ENCODE peak calls at places on chromosome 17, in four cellular contexts. One of them, this sample, is unnamed.
A peak's percentile ranks its signal among the peaks of the same experiment; 100 is the strongest.

GRCh38 chr17:32206816-32207215 is 58.8 kb upstream of the RHBDL3 start:
- DNase-seq in stimulated activated naive CD8-positive, alpha-beta T cell treated with anti-CD3 and anti-CD28 coated beads, Interleukin-15, Interleukin-2, amounts not matched to agents 100 U/mL and 50 U/mL, for 24 hours: no peak
- DNase-seq in stimulated activated CD8-positive, alpha-beta memory T cell treated with anti-CD3 and anti-CD28 coated beads, Interleukin-4, amount 100 ng/mL, for 1 hour: no peak
- DNase-seq in NCI-H187: no peak
- DNase-seq in this sample: no peak

GRCh38 chr17:31581022-31581483 is 189.6 kb downstream of the RAB11FIP4 start:
- DNase-seq in NCI-H187: no peak
- DNase-seq in stimulated activated naive CD8-positive, alpha-beta T cell treated with anti-CD3 and anti-CD28 coated beads, Interleukin-15, Interleukin-2, amounts not matched to agents 100 U/mL and 50 U/mL, for 24 hours: no peak
- DNase-seq in stimulated activated CD8-positive, alpha-beta memory T cell treated with anti-CD3 and anti-CD28 coated beads, Interleukin-4, amount 100 ng/mL, for 1 hour: no peak
- DNase-seq in this sample: no peak

GRCh38 chr17:82520041-82520910 is 744 bp downstream of the FOXK2 start:
- DNase-seq in stimulated activated CD8-positive, alpha-beta memory T cell treated with anti-CD3 and anti-CD28 coated beads, Interleukin-4, amount 100 ng/mL, for 1 hour: no peak
- DNase-seq in NCI-H187: no peak
- DNase-seq in stimulated activated naive CD8-positive, alpha-beta T cell treated with anti-CD3 and anti-CD28 coated beads, Interleukin-15, Interleukin-2, amounts not matched to agents 100 U/mL and 50 U/mL, for 24 hours: peak; percentile 51
- DNase-seq in this sample: peak; percentile 52

GRCh38 chr17:33335491-33336173 is 42.5 kb upstream of the ASIC2 start:
- DNase-seq in NCI-H187: no peak
- DNase-seq in stimulated activated CD8-positive, alpha-beta memory T cell treated with anti-CD3 and anti-CD28 coated beads, Interleukin-4, amount 100 ng/mL, for 1 hour: no peak
- DNase-seq in stimulated activated naive CD8-positive, alpha-beta T cell treated with anti-CD3 and anti-CD28 coated beads, Interleukin-15, Interleukin-2, amounts not matched to agents 100 U/mL and 50 U/mL, for 24 hours: no peak
- DNase-seq in this sample: no peak

GRCh38 chr17:50060951-50061712 is 5.2 kb downstream of the ITGA3 start:
- DNase-seq in NCI-H187: no peak
- DNase-seq in stimulated activated naive CD8-positive, alpha-beta T cell treated with anti-CD3 and anti-CD28 coated beads, Interleukin-15, Interleukin-2, amounts not matched to agents 100 U/mL and 50 U/mL, for 24 hours: no peak
- DNase-seq in stimulated activated CD8-positive, alpha-beta memory T cell treated with anti-CD3 and anti-CD28 coated beads, Interleukin-4, amount 100 ng/mL, for 1 hour: no peak
- DNase-seq in this sample: no peak

GRCh38 chr17:17751489-17751995 is 70.3 kb downstream of the RAI1 start:
- DNase-seq in stimulated activated naive CD8-positive, alpha-beta T cell treated with anti-CD3 and anti-CD28 coated beads, Interleukin-15, Interleukin-2, amounts not matched to agents 100 U/mL and 50 U/mL, for 24 hours: peak; percentile 37
- DNase-seq in stimulated activated CD8-positive, alpha-beta memory T cell treated with anti-CD3 and anti-CD28 coated beads, Interleukin-4, amount 100 ng/mL, for 1 hour: no peak
- DNase-seq in NCI-H187: no peak
- DNase-seq in this sample: peak; percentile 63

GRCh38 chr17:68759002-68759342 is 157.8 kb upstream of the FAM20A start:
- DNase-seq in NCI-H187: no peak
- DNase-seq in stimulated activated naive CD8-positive, alpha-beta T cell treated with anti-CD3 and anti-CD28 coated beads, Interleukin-15, Interleukin-2, amounts not matched to agents 100 U/mL and 50 U/mL, for 24 hours: no peak
- DNase-seq in stimulated activated CD8-positive, alpha-beta memory T cell treated with anti-CD3 and anti-CD28 coated beads, Interleukin-4, amount 100 ng/mL, for 1 hour: no peak
- DNase-seq in this sample: no peak

GRCh38 chr17:2406903-2407790 is 6.3 kb upstream of the MNT start:
- DNase-seq in stimulated activated CD8-positive, alpha-beta memory T cell treated with anti-CD3 and anti-CD28 coated beads, Interleukin-4, amount 100 ng/mL, for 1 hour: no peak
- DNase-seq in stimulated activated naive CD8-positive, alpha-beta T cell treated with anti-CD3 and anti-CD28 coated beads, Interleukin-15, Interleukin-2, amounts not matched to agents 100 U/mL and 50 U/mL, for 24 hours: peak; percentile 39
- DNase-seq in NCI-H187: no peak
- DNase-seq in this sample: no peak

GRCh38 chr17:50501054-50501453 is 7.2 kb upstream of the MYCBPAP start:
- DNase-seq in stimulated activated CD8-positive, alpha-beta memory T cell treated with anti-CD3 and anti-CD28 coated beads, Interleukin-4, amount 100 ng/mL, for 1 hour: no peak
- DNase-seq in NCI-H187: no peak
- DNase-seq in stimulated activated naive CD8-positive, alpha-beta T cell treated with anti-CD3 and anti-CD28 coated beads, Interleukin-15, Interleukin-2, amounts not matched to agents 100 U/mL and 50 U/mL, for 24 hours: peak; percentile 56
- DNase-seq in this sample: peak; percentile 54

GRCh38 chr17:69677130-69677529 is 262.6 kb downstream of the MAP2K6 start:
- DNase-seq in NCI-H187: no peak
- DNase-seq in stimulated activated naive CD8-positive, alpha-beta T cell treated with anti-CD3 and anti-CD28 coated beads, Interleukin-15, Interleukin-2, amounts not matched to agents 100 U/mL and 50 U/mL, for 24 hours: no peak
- DNase-seq in stimulated activated CD8-positive, alpha-beta memory T cell treated with anti-CD3 and anti-CD28 coated beads, Interleukin-4, amount 100 ng/mL, for 1 hour: no peak
- DNase-seq in this sample: no peak

GRCh38 chr17:6327007-6327406 is 107.9 kb downstream of the AIPL1 start:
- DNase-seq in stimulated activated CD8-positive, alpha-beta memory T cell treated with anti-CD3 and anti-CD28 coated beads, Interleukin-4, amount 100 ng/mL, for 1 hour: no peak
- DNase-seq in NCI-H187: no peak
- DNase-seq in stimulated activated naive CD8-positive, alpha-beta T cell treated with anti-CD3 and anti-CD28 coated beads, Interleukin-15, Interleukin-2, amounts not matched to agents 100 U/mL and 50 U/mL, for 24 hours: peak; percentile 6
- DNase-seq in this sample: no peak

GRCh38 chr17:79993390-79994221 is 42.1 kb downstream of the TBC1D16 start:
- DNase-seq in stimulated activated naive CD8-positive, alpha-beta T cell treated with anti-CD3 and anti-CD28 coated beads, Interleukin-15, Interleukin-2, amounts not matched to agents 100 U/mL and 50 U/mL, for 24 hours: peak; percentile 78
- DNase-seq in NCI-H187: no peak
- DNase-seq in stimulated activated CD8-positive, alpha-beta memory T cell treated with anti-CD3 and anti-CD28 coated beads, Interleukin-4, amount 100 ng/mL, for 1 hour: no peak
- DNase-seq in this sample: peak; percentile 70

GRCh38 chr17:49928826-49929475 is 40.0 kb upstream of the DLX4 start:
- DNase-seq in stimulated activated CD8-positive, alpha-beta memory T cell treated with anti-CD3 and anti-CD28 coated beads, Interleukin-4, amount 100 ng/mL, for 1 hour: no peak
- DNase-seq in stimulated activated naive CD8-positive, alpha-beta T cell treated with anti-CD3 and anti-CD28 coated beads, Interleukin-15, Interleukin-2, amounts not matched to agents 100 U/mL and 50 U/mL, for 24 hours: no peak
- DNase-seq in NCI-H187: no peak
- DNase-seq in this sample: no peak

GRCh38 chr17:17044846-17045561 is 2.7 kb downstream of the MPRIP start:
- DNase-seq in stimulated activated CD8-positive, alpha-beta memory T cell treated with anti-CD3 and anti-CD28 coated beads, Interleukin-4, amount 100 ng/mL, for 1 hour: no peak
- DNase-seq in stimulated activated naive CD8-positive, alpha-beta T cell treated with anti-CD3 and anti-CD28 coated beads, Interleukin-15, Interleukin-2, amounts not matched to agents 100 U/mL and 50 U/mL, for 24 hours: no peak
- DNase-seq in NCI-H187: no peak
- DNase-seq in this sample: peak; percentile 32

This sample was measured in activated naive CD4-positive, alpha-beta T cell treated with anti-CD3 and anti-CD28 coated beads, Interleukin-2, amount 10 ng/mL, durations not matched to agents 7 days and 5 days.